ENCODE peak calls at places on chromosomes 12 and 14, in six cellular contexts. T is HCT116, B is T47D, A is SK-N-SH, W is HepG2, Q is K562. S is an unnamed sample.

GRCh38 chr14:23457587-23458445 is 11.7 kb upstream of the NGDN start:
- DNase-seq in T (no peak), B (no peak), A (no peak), W (peak; percentile 96), Q (no peak), S (no peak)

GRCh38 chr12:93784339-93785086 is 107.3 kb downstream of the CRADD start:
- DNase-seq in T (peak; percentile 41), B (peak; percentile 27), A (peak; percentile 44), W (peak; percentile 25), Q (no peak), S (no peak)

GRCh38 chr12:102249073-102249854 is 51.6 kb upstream of the PMCH start:
- DNase-seq in T (no peak), B (peak; percentile 43), A (no peak), W (no peak), Q (no peak), S (no peak)

GRCh38 chr12:9707356-9707755 is 25.5 kb downstream of the CLECL1 start:
- DNase-seq in T (no peak), B (no peak), A (no peak), W (no peak), Q (no peak), S (no peak)

GRCh38 chr12:47995976-47996375 is 8.3 kb downstream of the COL2A1 start:
- DNase-seq in T (no peak), B (peak; percentile 73), A (no peak), W (no peak), Q (no peak), S (no peak)

GRCh38 chr12:4118017-4118510 is 155.5 kb upstream of the CCND2 start:
- DNase-seq in T (no peak), B (no peak), A (no peak), W (no peak), Q (no peak), S (no peak)

GRCh38 chr12:91219511-91219910 is 36.9 kb upstream of the DCN start:
- DNase-seq in T (no peak), B (no peak), A (no peak), W (no peak), Q (no peak), S (no peak)

GRCh38 chr14:105146181-105146975 is 22.2 kb downstream of the JAG2 start:
- DNase-seq in T (no peak), B (no peak), A (no peak), W (no peak), Q (no peak), S (no peak)

GRCh38 chr12:123278150-123278627 is 6.5 kb upstream of the CDK2AP1 start:
- DNase-seq in T (no peak), B (no peak), A (no peak), W (no peak), Q (no peak), S (no peak)

GRCh38 chr12:6871052-6871957 is 1.8 kb downstream of the SPSB2 start:
- DNase-seq in T (peak; percentile 56), B (no peak), A (no peak), W (no peak), Q (no peak), S (peak; percentile 58)

GRCh38 chr12:51174501-51174900 is 1.6 kb upstream of the TFCP2 start:
- DNase-seq in T (no peak), B (no peak), A (no peak), W (no peak), Q (no peak), S (no peak)

GRCh38 chr12:18421840-18422239 is 160.5 kb downstream of the PIK3C2G start:
- DNase-seq in T (no peak), B (no peak), A (no peak), W (no peak), Q (no peak), S (no peak)

GRCh38 chr12:2288875-2289274 is 236.1 kb downstream of the CACNA1C start:
- DNase-seq in T (no peak), B (no peak), A (peak; percentile 63), W (no peak), Q (no peak), S (no peak)

GRCh38 chr14:90087433-90087832 is 25.6 kb downstream of the KCNK13 start:
- DNase-seq in T (no peak), B (no peak), A (no peak), W (peak; percentile 74), Q (no peak), S (no peak)

GRCh38 chr12:46682148-46682547 is 143.6 kb downstream of the SLC38A4 start:
- DNase-seq in T (no peak), B (peak; percentile 32), A (no peak), W (no peak), Q (no peak), S (no peak)

GRCh38 chr14:105247026-105247425 is 1.3 kb upstream of the BTBD6 start:
- DNase-seq in T (no peak), B (no peak), A (no peak), W (no peak), Q (no peak), S (no peak)

GRCh38 chr12:91622981-91623380 is 440.4 kb upstream of the DCN start:
- DNase-seq in T (no peak), B (no peak), A (no peak), W (no peak), Q (no peak), S (no peak)

GRCh38 chr12:112393328-112393727 is 11.1 kb upstream of the HECTD4 start:
- DNase-seq in T (no peak), B (no peak), A (no peak), W (no peak), Q (no peak), S (no peak)

GRCh38 chr12:127809236-127809635 is 457.7 kb upstream of the TMEM132C start:
- DNase-seq in T (no peak), B (no peak), A (no peak), W (no peak), Q (no peak), S (no peak)

GRCh38 chr12:127813147-127813546 is 453.8 kb upstream of the TMEM132C start:
- DNase-seq in T (no peak), B (no peak), A (no peak), W (no peak), Q (no peak), S (no peak)

GRCh38 chr12:127811988-127812387 is 455.0 kb upstream of the TMEM132C start:
- DNase-seq in T (no peak), B (no peak), A (no peak), W (no peak), Q (no peak), S (peak; percentile 5)

GRCh38 chr12:127810026-127810425 is 456.9 kb upstream of the TMEM132C start:
- DNase-seq in T (no peak), B (no peak), A (no peak), W (no peak), Q (no peak), S (no peak)
- TF ChIP-seq JUND in T (no peak), B (no peak), A (no peak), W (no peak), Q (no peak), S (no peak)

GRCh38 chr14:97107760-97108159 is 310.6 kb downstream of the VRK1 start:
- DNase-seq in T (peak; percentile 79), B (no peak), A (no peak), W (no peak), Q (no peak), S (no peak)

GRCh38 chr14:97117693-97118092 is 320.5 kb downstream of the VRK1 start:
- DNase-seq in T (no peak), B (no peak), A (no peak), W (no peak), Q (no peak), S (no peak)

GRCh38 chr14:97116546-97116945 is 319.4 kb downstream of the VRK1 start:
- DNase-seq in T (no peak), B (no peak), A (no peak), W (no peak), Q (no peak), S (no peak)

GRCh38 chr14:97109234-97109633 is 312.1 kb downstream of the VRK1 start:
- DNase-seq in T (no peak), B (no peak), A (no peak), W (no peak), Q (no peak), S (no peak)

DNA sequence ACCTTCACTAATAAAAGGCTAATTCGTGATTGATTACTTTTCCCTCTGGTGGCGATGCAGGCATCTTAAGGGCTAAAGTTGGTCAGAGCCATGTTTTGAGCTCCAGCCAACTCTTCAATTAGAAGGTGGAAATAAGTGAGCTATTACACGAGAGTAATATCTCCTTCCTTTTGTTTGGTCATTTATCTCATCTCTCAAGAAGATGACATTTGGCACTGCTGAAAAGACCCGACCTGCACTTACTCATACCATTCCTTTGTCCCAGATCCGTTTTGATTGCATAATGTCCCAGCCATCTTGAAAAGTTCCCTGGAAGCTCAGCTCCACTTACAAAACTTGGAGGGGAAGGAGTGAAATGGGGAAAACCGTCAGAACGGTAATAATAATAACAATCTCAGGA is 316.2 kb downstream of the VRK1 start:
- DNase-seq in T (peak; percentile 46), B (no peak), A (no peak), W (no peak), Q (no peak), S (no peak)
- TF ChIP-seq JUND in T (no peak), B (no peak), A (no peak), W (no peak), Q (no peak), S (no peak)

GRCh38 chr12:117853600-117853999 is 115.2 kb downstream of the KSR2 start:
- DNase-seq in T (no peak), B (peak; percentile 38), A (no peak), W (peak; percentile 73), Q (no peak), S (no peak)
- TF ChIP-seq JUND in T (peak; percentile 33), B (no peak), A (no peak), W (no peak), Q (no peak), S (no peak)

DNA sequence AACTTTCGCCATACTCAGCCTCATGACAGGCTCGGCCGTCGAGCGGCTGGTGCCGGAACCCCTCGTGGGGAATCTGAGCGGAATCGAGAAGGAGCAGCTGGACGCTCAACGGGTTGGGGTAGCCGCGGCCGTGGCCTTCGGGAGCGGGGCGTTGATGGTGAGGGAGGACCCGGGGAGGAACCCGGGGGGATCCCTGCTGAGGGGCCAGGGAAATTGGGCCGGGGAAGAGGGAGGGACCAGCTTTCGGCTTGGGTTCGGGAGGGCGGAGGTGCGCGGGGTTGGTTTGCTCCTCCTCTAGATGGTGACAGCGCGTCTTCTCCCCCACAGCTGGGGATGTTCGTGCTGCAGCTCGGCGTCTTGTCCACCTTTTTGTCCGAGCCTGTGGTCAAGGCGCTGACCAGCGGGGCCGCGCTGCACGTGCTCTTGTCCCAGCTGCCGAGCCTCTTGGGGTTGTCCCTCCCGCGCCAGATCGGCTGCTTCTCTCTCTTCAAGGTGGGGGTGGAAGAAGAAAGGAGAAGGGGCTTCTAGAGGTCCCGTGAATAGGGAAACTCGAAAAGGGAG is 9.8 kb downstream of the ARHGEF25 start:
- DNase-seq in T (no peak), B (no peak), A (peak; percentile 59), W (no peak), Q (no peak), S (peak; percentile 68)
- TF ChIP-seq JUND in T (no peak), B (no peak), A (no peak), W (no peak), Q (no peak), S (no peak)